ENCODE peak calls at places on chromosomes 2 and 18, in four cellular contexts. G, U, Y and J are unnamed samples.
A peak's percentile ranks its signal among the peaks of the same experiment; 100 is the strongest.

GRCh38 chr18:76633504-76634259 is 138.6 kb upstream of the ZNF516 start:
- DNase-seq in G (no peak), U (no peak), Y (no peak), J (no peak)

GRCh38 chr2:88253375-88253774 is 83.2 kb downstream of the THNSL2 start:
- DNase-seq in G (no peak), U (no peak), Y (no peak), J (no peak)

GRCh38 chr2:173048901-173049661 is 26.6 kb upstream of the MAP3K20 start:
- DNase-seq in G (peak; percentile 92), U (peak; percentile 97), Y (peak; percentile 22), J (no peak)

GRCh38 chr18:26506012-26506411 is 42.3 kb downstream of the KCTD1 start:
- DNase-seq in G (no peak), U (no peak), Y (no peak), J (no peak)

GRCh38 chr2:24791452-24791851 is 1.7 kb downstream of the PTRHD1 start:
- DNase-seq in G (no peak), U (no peak), Y (no peak), J (no peak)

GRCh38 chr2:16100006-16100405 is 159.7 kb downstream of the MYCN start:
- DNase-seq in G (peak; percentile 26), U (peak; percentile 38), Y (no peak), J (no peak)

GRCh38 chr18:2050702-2051201 is 520.6 kb downstream of the METTL4 start:
- DNase-seq in G (no peak), U (no peak), Y (no peak), J (no peak)

GRCh38 chr2:217004636-217005035 is 144.8 kb upstream of the TNP1 start:
- DNase-seq in G (no peak), U (no peak), Y (no peak), J (no peak)

GRCh38 chr2:157627594-157628281 is 926 bp downstream of the ACVR1C start:
- DNase-seq in G (no peak), U (no peak), Y (no peak), J (peak; percentile 15)

GRCh38 chr18:76838182-76838581 is 15.8 kb downstream of the ZNF236 start:
- DNase-seq in G (peak; percentile 33), U (no peak), Y (no peak), J (no peak)

GRCh38 chr2:158935617-158936016 is 32.8 kb upstream of the TANC1 start:
- DNase-seq in G (no peak), U (no peak), Y (no peak), J (no peak)
- TF ChIP-seq HMGXB4 in G (no peak), U (no peak), Y (no peak), J (no peak)

GRCh38 chr2:37627715-37628114 is 43.7 kb downstream of the CDC42EP3 start:
- DNase-seq in G (no peak), U (no peak), Y (no peak), J (no peak)
- TF ChIP-seq JUN in G (no peak), U (no peak), Y (no peak), J (no peak)

GRCh38 chr2:148893906-148894305 is 18.9 kb downstream of the KIF5C start:
- DNase-seq in G (no peak), U (no peak), Y (no peak), J (no peak)

GRCh38 chr2:148900350-148900749 is 25.3 kb downstream of the KIF5C start:
- DNase-seq in G (no peak), U (no peak), Y (no peak), J (no peak)

GRCh38 chr2:148899638-148900318 is 24.8 kb downstream of the KIF5C start:
- DNase-seq in G (no peak), U (no peak), Y (no peak), J (no peak)

GRCh38 chr2:148901142-148901541 is 26.1 kb downstream of the KIF5C start:
- DNase-seq in G (no peak), U (no peak), Y (no peak), J (no peak)

DNA sequence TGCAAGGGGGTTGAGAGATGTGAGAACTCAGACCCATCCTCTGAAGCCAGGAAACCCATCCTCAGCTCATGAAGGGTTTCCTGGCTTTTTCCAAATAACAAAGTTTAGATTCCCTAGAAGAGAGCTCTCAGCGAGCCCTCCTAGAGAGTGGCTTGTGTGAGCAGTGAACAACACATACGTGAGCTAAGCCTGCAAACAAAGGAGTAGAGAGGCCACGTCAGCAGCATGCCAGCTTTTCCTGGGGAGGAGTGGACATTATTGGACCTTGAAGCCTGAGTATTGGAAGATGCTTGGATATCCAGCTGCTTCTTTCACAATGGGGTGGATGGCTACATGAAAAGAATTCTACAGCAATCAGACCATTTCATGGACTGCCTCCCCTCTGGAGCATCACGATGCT is 21.1 kb downstream of the KIF5C start:
- DNase-seq in G (no peak), U (no peak), Y (no peak), J (no peak)
- TF ChIP-seq USF2 in G (no peak), U (no peak), Y (no peak), J (no peak)

DNA sequence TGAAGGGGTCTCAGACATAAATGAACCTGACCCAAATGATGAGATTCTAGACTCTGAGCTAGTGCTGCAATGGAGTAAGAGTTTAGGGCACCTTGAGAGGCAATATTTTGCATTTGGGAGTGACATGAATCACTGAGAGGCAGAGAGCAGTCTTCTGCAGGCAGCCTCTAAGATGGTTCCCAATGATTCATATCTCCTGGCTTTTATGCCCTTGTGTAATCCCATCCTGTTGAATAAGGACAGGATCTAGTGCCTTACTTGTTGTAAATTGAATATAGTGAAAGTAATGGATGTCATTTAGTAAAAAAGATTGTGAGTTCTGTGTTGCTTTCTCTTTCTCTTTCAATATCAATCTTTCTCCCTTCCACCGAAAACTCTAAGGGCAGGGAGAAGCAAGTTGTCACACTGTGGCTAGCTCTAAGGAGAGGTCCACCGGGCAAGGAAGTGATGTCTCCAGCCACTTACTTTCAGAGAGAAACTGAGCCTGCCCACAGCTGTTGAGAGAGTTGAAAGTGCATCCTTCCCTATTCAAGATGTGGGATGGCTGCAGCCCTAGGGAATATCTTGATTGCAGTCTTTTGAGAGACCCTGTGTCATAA is 144.7 kb downstream of the TRIB2 start:
- DNase-seq in G (no peak), U (no peak), Y (no peak), J (no peak)
- TF ChIP-seq HMGXB4 in G (no peak), U (no peak), Y (no peak), J (no peak)

GRCh38 chr18:3342628-3343027 is 80.7 kb downstream of the MYL12B start:
- DNase-seq in G (no peak), U (no peak), Y (no peak), J (no peak)

GRCh38 chr18:3347286-3347803 is 85.4 kb downstream of the MYL12B start:
- DNase-seq in G (no peak), U (no peak), Y (no peak), J (no peak)

GRCh38 chr18:3345885-3346284 is 84.0 kb downstream of the MYL12B start:
- DNase-seq in G (no peak), U (no peak), Y (no peak), J (no peak)

GRCh38 chr18:3346487-3346886 is 84.6 kb downstream of the MYL12B start:
- DNase-seq in G (no peak), U (no peak), Y (no peak), J (no peak)

DNA sequence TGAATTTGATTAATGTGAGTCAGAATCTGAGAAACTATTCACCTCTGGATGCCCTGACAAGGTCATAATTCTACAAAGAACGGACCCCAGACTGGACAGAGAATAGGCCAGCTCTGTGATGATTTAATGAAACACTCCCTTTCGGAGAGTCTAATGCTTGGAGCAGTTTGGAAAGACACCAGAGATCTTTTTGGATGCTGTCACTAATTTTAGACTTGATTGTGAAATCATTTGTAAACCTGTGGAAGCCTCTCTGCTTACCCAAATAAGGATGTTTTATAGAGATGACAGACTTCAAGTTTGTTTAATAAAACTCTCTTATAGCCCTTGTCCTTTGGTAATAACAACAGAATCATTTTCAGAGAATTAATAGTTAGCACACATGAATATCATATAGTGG is 83.5 kb downstream of the MYL12B start:
- DNase-seq in G (no peak), U (no peak), Y (no peak), J (no peak)
- TF ChIP-seq JUN in G (no peak), U (no peak), Y (no peak), J (no peak)

GRCh38 chr2:226728996-226729395 is 70.6 kb downstream of the IRS1 start:
- DNase-seq in G (no peak), U (no peak), Y (no peak), J (no peak)

GRCh38 chr2:226730487-226730886 is 69.1 kb downstream of the IRS1 start:
- DNase-seq in G (peak; percentile 22), U (peak; percentile 36), Y (no peak), J (peak; percentile 16)

GRCh38 chr2:226725096-226725495 is 74.5 kb downstream of the IRS1 start:
- DNase-seq in G (no peak), U (no peak), Y (no peak), J (no peak)

GRCh38 chr2:226727251-226727650 is 72.4 kb downstream of the IRS1 start:
- DNase-seq in G (no peak), U (no peak), Y (no peak), J (no peak)

GRCh38 chr2:226726546-226726945 is 73.1 kb downstream of the IRS1 start:
- DNase-seq in G (no peak), U (no peak), Y (no peak), J (no peak)
- TF ChIP-seq USF2 in G (no peak), U (no peak), Y (no peak), J (no peak)